ENCODE peak calls at places on chromosomes 1 and 21, in six cellular contexts. T, O, I, Q, U and J are unnamed samples.

GRCh38 chr1:10829067-10829818 is 32.8 kb upstream of the CASZ1 start:
- DNase-seq in T (no peak), O (no peak), I (no peak), Q (no peak), U (no peak), J (no peak)

GRCh38 chr1:107535091-107535490 is 394.3 kb downstream of the NTNG1 start:
- DNase-seq in T (no peak), O (no peak), I (no peak), Q (no peak), U (peak; percentile 19), J (no peak)

GRCh38 chr1:171441278-171441677 is 44.1 kb upstream of the PRRC2C start:
- DNase-seq in T (no peak), O (no peak), I (no peak), Q (no peak), U (no peak), J (no peak)

GRCh38 chr1:28926629-28927441 is 12.5 kb downstream of the EPB41 start:
- DNase-seq in T (peak; percentile 91), O (peak; percentile 86), I (no peak), Q (no peak), U (peak; percentile 73), J (no peak)

GRCh38 chr1:67149179-67149770 is 14.5 kb upstream of the C1orf141 start:
- DNase-seq in T (peak; percentile 90), O (peak; percentile 77), I (peak; percentile 28), Q (peak; percentile 62), U (peak; percentile 66), J (no peak)

GRCh38 chr1:93599479-93599878 is 82.2 kb downstream of the BCAR3 start:
- DNase-seq in T (no peak), O (no peak), I (no peak), Q (no peak), U (no peak), J (no peak)

GRCh38 chr21:46222436-46223116 is 6.0 kb downstream of the LSS start:
- DNase-seq in T (no peak), O (no peak), I (no peak), Q (no peak), U (no peak), J (peak; percentile 65)

GRCh38 chr1:248872752-248873408 is 14.0 kb upstream of the ZNF692 start:
- DNase-seq in T (peak; percentile 89), O (peak; percentile 80), I (no peak), Q (peak; percentile 48), U (peak; percentile 40), J (no peak)

GRCh38 chr1:223189903-223190724 is 47.1 kb upstream of the TLR5 start:
- DNase-seq in T (no peak), O (no peak), I (no peak), Q (no peak), U (peak; percentile 35), J (no peak)

GRCh38 chr1:214429951-214430742 is 121.3 kb downstream of the PTPN14 start:
- DNase-seq in T (no peak), O (no peak), I (no peak), Q (no peak), U (no peak), J (no peak)

GRCh38 chr1:18012686-18013085 is 94.9 kb upstream of the IGSF21 start:
- DNase-seq in T (no peak), O (no peak), I (no peak), Q (no peak), U (no peak), J (peak; percentile 59)

GRCh38 chr1:30639881-30640452 is 83.4 kb downstream of the MATN1 start:
- DNase-seq in T (no peak), O (no peak), I (no peak), Q (no peak), U (no peak), J (peak; percentile 44)

GRCh38 chr1:93672069-93672468 is 9.6 kb downstream of the BCAR3 start:
- DNase-seq in T (peak; percentile 83), O (no peak), I (no peak), Q (peak; percentile 80), U (no peak), J (no peak)

GRCh38 chr1:61261585-61261984 is 179.2 kb downstream of the NFIA start:
- DNase-seq in T (no peak), O (no peak), I (no peak), Q (no peak), U (no peak), J (no peak)

GRCh38 chr21:28884481-28884880 is 108.2 kb downstream of the LTN1 start:
- DNase-seq in T (peak; percentile 52), O (peak; percentile 38), I (no peak), Q (no peak), U (peak; percentile 11), J (no peak)

GRCh38 chr1:93763981-93764750 is 82.5 kb upstream of the BCAR3 start:
- DNase-seq in T (no peak), O (no peak), I (no peak), Q (no peak), U (no peak), J (no peak)

GRCh38 chr21:21860888-21861287 is 862.7 kb downstream of the NCAM2 start:
- DNase-seq in T (no peak), O (no peak), I (no peak), Q (no peak), U (no peak), J (no peak)

GRCh38 chr1:50418600-50419109 is 4.6 kb downstream of the DMRTA2 start:
- DNase-seq in T (no peak), O (no peak), I (no peak), Q (no peak), U (peak; percentile 52), J (no peak)

DNA sequence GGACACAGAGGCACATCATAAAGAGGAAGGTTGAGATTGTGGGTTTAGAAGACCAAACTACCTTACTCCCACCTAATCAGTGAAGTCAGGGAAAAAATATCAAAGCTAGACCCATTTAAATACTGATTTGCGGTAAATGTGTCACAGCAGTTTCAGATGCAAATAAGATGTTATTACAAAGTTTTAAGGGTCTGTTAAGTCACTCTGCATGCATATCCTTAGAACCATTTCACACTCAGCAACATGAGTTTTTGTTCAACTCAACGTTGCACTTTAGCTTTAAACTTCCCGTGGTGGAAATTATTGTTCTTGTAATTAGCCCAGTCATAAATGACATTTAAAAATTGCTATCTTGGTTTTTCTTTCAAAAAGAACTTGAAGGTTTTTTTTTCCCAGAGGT is 34.8 kb downstream of the RPAP2 start:
- DNase-seq in T (no peak), O (no peak), I (no peak), Q (no peak), U (no peak), J (no peak)
- TF ChIP-seq CTCF in T (no peak), O (no peak), I (no peak), Q (no peak), U (no peak), J (no peak)

GRCh38 chr1:58821309-58821708 is 37.5 kb upstream of the JUN start:
- DNase-seq in T (no peak), O (no peak), I (no peak), Q (no peak), U (no peak), J (no peak)

GRCh38 chr1:58827298-58827697 is 43.5 kb upstream of the JUN start:
- DNase-seq in T (no peak), O (no peak), I (no peak), Q (no peak), U (no peak), J (no peak)

GRCh38 chr1:58819719-58820118 is 35.9 kb upstream of the JUN start:
- DNase-seq in T (no peak), O (no peak), I (no peak), Q (no peak), U (no peak), J (no peak)

GRCh38 chr1:58824753-58825389 is 41.0 kb upstream of the JUN start:
- DNase-seq in T (no peak), O (no peak), I (no peak), Q (no peak), U (no peak), J (no peak)

DNA sequence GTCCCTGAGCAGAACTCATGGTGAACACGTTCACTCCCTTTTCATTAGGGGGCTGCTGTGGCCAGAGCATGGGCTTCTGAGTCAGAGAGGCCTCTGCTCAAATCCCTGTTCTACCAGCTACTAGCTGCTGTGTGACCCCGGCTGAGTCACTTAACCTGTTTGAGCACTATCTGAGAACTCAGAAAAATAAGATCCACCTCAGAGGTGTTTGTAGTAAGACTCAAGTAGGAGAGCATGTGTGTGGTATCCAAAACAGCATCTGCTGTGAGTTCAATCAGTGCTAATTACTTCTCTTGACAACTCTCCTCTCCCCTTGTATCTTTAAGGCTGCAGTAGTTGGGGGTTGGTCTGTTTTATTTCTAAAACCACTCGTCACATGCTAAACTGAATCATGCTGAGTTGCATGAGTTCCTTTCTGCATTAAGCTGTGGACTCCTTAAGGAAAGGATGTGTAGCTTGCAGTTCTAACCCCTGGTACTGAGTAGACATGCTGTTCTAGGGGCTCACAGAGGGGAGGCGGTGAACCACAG is 39.7 kb upstream of the JUN start:
- DNase-seq in T (peak; percentile 41), O (no peak), I (no peak), Q (no peak), U (no peak), J (no peak)
- TF ChIP-seq CTCF in T (no peak), O (no peak), I (no peak), Q (no peak), U (no peak), J (no peak)

DNA sequence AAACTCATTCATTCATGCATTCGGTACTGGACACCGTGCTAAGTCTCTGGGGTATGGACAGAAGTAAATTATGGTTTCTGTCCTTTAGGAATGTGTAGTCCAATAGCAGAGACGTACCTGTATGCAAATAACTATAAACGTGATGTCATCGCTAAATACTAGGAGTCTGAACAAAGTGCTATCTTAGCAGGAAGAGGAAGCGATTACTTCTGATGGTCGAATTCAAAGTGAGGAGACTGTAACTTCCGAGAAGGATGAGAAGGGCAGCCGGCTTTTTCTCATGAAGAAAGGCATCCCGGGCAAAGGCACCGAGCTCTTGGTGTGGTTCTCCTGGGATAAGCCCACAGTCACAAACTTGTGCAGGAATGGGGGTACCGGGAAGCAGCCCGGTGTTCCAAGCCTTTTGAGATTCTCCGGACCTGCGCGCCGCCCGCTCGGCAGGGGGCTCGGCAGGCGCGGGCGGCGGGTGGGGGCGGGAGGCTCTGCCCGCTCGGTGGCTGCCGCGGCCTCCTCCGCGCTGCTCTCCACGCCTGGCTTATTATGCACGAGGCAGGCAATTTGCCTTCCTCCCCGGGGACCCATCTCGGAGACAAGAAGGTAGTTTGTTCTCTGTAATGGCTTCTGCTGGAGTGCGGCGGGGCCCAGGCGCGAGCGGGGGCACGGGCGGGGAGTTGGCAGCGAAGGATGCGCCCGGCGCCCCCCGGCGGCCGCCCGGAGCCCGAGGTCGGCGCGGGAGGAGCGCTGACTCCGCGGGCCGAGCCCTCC is 67.5 kb upstream of the CD1D start:
- DNase-seq in T (no peak), O (peak; percentile 3), I (no peak), Q (no peak), U (peak; percentile 48), J (no peak)
- TF ChIP-seq CTCF in T (no peak), O (no peak), I (peak; percentile 32), Q (peak; percentile 43), U (no peak), J (peak; percentile 88)

DNA sequence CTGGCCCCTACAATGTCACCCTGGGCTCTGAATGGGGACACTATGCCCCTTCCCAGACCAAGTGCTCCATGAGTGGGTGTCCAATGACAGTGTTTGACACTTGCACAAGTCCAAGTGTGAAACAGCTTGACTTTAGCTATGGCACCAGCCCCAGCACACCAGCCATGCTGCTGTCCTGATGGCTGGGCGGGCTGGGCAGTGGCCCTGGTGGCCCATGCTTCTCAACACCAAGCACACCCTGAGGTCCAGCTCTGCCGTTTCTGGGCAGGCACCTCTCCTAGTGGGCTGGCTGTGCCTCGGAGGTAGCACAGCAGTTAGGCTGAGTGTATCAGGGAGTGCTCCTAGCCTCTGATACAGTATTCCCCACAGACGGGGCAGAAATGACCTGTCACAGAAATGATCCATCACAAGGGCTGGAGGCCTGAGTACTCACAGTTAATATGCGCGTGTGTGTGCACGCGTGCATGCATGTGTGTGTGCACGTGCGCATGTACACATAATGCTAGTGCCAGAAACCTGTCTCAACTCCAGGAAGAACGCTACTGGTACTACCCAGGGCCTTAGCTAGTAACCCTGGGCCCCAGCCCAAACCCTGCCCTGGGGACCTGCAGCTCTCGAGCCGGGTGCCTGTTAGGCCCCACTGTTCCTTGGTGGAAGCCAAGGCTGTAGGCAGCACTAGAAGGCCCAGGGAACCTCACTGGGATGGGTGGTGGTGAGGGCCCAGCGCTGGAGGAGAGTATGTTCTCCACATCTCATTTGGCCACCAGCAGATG is 134.0 kb downstream of the DMRTB1 start:
- DNase-seq in T (no peak), O (no peak), I (no peak), Q (no peak), U (no peak), J (peak; percentile 58)
- TF ChIP-seq CTCF in T (no peak), O (no peak), I (no peak), Q (no peak), U (no peak), J (no peak)